ENCODE peak calls at places on chromosomes 5 and 9, in nine cellular contexts. S is fibroblast of pulmonary artery, Q is HCT116, Z is body of pancreas, X is tibial artery, A is foreskin fibroblast, K is dorsolateral prefrontal cortex, B is astrocyte of the spinal cord, D is fibroblast of lung. O is an unnamed sample.

GRCh38 chr9:4301971-4302427 is 2.1 kb upstream of the GLIS3 start:
- DNase-seq in S (peak), Q (no peak), Z (peak), X (peak), A (peak), K (peak), B (peak), D (peak), O (peak)

GRCh38 chr5:9543266-9543925 is 2.5 kb downstream of the SEMA5A start:
- DNase-seq in S (no peak), Q (no peak), Z (no peak), X (no peak), A (peak), K (no peak), B (peak), D (peak), O (peak)

GRCh38 chr5:82396871-82397514 is 118.8 kb upstream of the RPS23 start:
- DNase-seq in S (peak), Q (peak), Z (peak), X (peak), A (peak), K (no peak), B (peak), D (peak), O (peak)

GRCh38 chr5:159912033-159912800 is 4.1 kb upstream of the ADRA1B start:
- DNase-seq in S (peak), Q (no peak), Z (no peak), X (no peak), A (peak), K (no peak), B (peak), D (peak), O (peak)

GRCh38 chr9:78622131-78622530 is 325.2 kb downstream of the PSAT1 start:
- DNase-seq in S (no peak), Q (no peak), Z (no peak), X (no peak), A (no peak), K (no peak), B (peak), D (no peak), O (no peak)

GRCh38 chr5:141149812-141150211 is at the start of gene PCDHB6:
- DNase-seq in S (peak), Q (no peak), Z (no peak), X (no peak), A (no peak), K (no peak), B (no peak), D (no peak), O (peak)

GRCh38 chr5:113606298-113607134 is 93.0 kb downstream of the YTHDC2 start:
- DNase-seq in S (peak), Q (peak), Z (peak), X (peak), A (peak), K (no peak), B (peak), D (peak), O (peak)

GRCh38 chr9:3271581-3271980 is 254.2 kb downstream of the RFX3 start:
- DNase-seq in S (no peak), Q (no peak), Z (no peak), X (no peak), A (no peak), K (no peak), B (no peak), D (no peak), O (no peak)

GRCh38 chr9:16257604-16258003 is 612.9 kb downstream of the BNC2 start:
- DNase-seq in S (peak), Q (no peak), Z (no peak), X (no peak), A (no peak), K (no peak), B (no peak), D (no peak), O (peak)

GRCh38 chr9:94899464-94900221 is 173.1 kb downstream of the AOPEP start:
- DNase-seq in S (no peak), Q (no peak), Z (no peak), X (no peak), A (no peak), K (no peak), B (no peak), D (no peak), O (no peak)

GRCh38 chr5:140690941-140691924 is at the start of the genes HARS1 and HARS2:
- DNase-seq in S (peak), Q (peak), Z (peak), X (peak), A (peak), K (peak), B (peak), D (peak), O (peak)

GRCh38 chr5:105503950-105504349 is 1941.4 kb upstream of the NUDT12 start:
- DNase-seq in S (no peak), Q (no peak), Z (no peak), X (no peak), A (no peak), K (no peak), B (peak), D (peak), O (peak)

GRCh38 chr5:71601222-71602026 is 14.3 kb downstream of the MCCC2 start:
- DNase-seq in S (peak), Q (peak), Z (peak), X (peak), A (peak), K (no peak), B (peak), D (peak), O (peak)

GRCh38 chr5:146345578-146346366 is 7.1 kb downstream of the POU4F3 start:
- DNase-seq in S (no peak), Q (no peak), Z (no peak), X (no peak), A (no peak), K (no peak), B (no peak), D (no peak), O (no peak)

GRCh38 chr9:77543131-77543822 is 104.8 kb downstream of the GNA14 start:
- DNase-seq in S (no peak), Q (no peak), Z (no peak), X (no peak), A (no peak), K (no peak), B (no peak), D (no peak), O (no peak)

GRCh38 chr5:123597018-123597417 is 85.0 kb downstream of the CSNK1G3 start:
- DNase-seq in S (no peak), Q (no peak), Z (no peak), X (no peak), A (no peak), K (no peak), B (no peak), D (no peak), O (no peak)

GRCh38 chr5:56183507-56183906 is 49.6 kb downstream of the ANKRD55 start:
- DNase-seq in S (peak), Q (peak), Z (no peak), X (no peak), A (peak), K (no peak), B (peak), D (peak), O (peak)

GRCh38 chr5:75509956-75510355 is 1.5 kb downstream of the CERT1 start:
- DNase-seq in S (peak), Q (no peak), Z (no peak), X (peak), A (peak), K (no peak), B (peak), D (peak), O (peak)

GRCh38 chr9:137878146-137878941 is 762 bp downstream of the CACNA1B start:
- DNase-seq in S (peak), Q (no peak), Z (peak), X (no peak), A (no peak), K (peak), B (peak), D (peak), O (peak)

DNA sequence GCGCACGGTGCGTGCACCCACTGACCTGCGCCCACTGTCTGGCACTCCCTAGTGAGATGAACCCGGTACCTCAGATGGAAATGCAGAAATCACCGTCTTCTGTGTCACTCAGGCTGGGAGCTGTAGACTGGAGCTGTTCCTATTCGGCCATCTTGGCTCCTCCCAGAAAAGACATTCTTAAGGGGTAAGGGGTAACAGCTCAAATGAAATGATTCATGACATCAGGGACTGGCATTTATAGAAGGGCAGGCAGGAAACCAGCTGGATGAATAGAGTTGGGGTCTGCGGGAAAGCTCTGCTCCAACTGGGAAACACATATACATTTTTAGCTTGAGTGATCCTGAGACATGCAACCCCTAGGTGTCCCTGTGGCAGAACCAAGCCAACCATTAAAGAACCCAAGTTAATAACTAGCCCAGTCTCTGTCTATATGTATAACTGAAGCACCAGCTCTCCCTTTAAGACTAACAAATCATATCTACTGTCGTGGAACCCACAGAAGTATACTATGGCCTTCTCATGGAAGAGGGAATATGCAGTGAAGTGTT is 119.3 kb downstream of the LMNB1 start:
- DNase-seq in S (no peak), Q (no peak), Z (no peak), X (no peak), A (no peak), K (no peak), B (no peak), D (no peak), O (no peak)
- H3K4me3 ChIP-seq in S (no peak), Q (no peak), Z (no peak), X (no peak), A (no peak), K (no peak), B (no peak), D (no peak), O (no peak)

GRCh38 chr5:138654281-138654867 is 79.2 kb upstream of the HSPA9 start:
- DNase-seq in S (peak), Q (no peak), Z (no peak), X (no peak), A (peak), K (no peak), B (peak), D (peak), O (peak)

GRCh38 chr5:138650999-138651766 is 76.0 kb upstream of the HSPA9 start:
- DNase-seq in S (no peak), Q (no peak), Z (no peak), X (no peak), A (no peak), K (no peak), B (no peak), D (no peak), O (no peak)

GRCh38 chr5:138651767-138652117 is 76.5 kb upstream of the HSPA9 start:
- DNase-seq in S (no peak), Q (no peak), Z (no peak), X (no peak), A (no peak), K (no peak), B (no peak), D (no peak), O (no peak)

GRCh38 chr5:138655530-138656245 is 80.5 kb upstream of the HSPA9 start:
- DNase-seq in S (peak), Q (no peak), Z (peak), X (no peak), A (no peak), K (peak), B (no peak), D (no peak), O (no peak)

DNA sequence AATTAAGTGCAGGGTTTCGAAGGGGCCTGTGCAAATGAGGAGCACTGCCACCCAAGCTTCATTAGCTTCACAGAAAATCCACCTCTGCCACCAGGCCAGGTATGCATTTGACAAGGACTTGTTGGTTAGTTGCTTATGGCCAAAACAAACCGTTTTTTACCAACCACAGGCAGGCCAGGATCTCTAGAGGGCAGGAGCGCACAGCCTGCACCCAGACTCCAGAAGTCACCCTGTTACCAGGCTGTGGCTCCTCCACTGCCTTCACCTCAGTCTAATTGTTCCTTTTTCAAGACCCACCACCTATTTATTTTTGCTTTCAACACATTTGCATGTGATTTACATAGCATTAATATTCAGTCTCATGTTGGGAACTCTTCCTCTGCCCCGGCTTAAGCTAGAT is 78.3 kb upstream of the HSPA9 start:
- DNase-seq in S (peak), Q (peak), Z (no peak), X (no peak), A (peak), K (no peak), B (no peak), D (peak), O (peak)
- TF ChIP-seq CTCF in S (peak), Q (peak), Z (peak), X (no peak), A (peak), K (peak), B (peak), D (peak), O (peak)

GRCh38 chr5:174501461-174502069 is 222.8 kb upstream of the MSX2 start:
- DNase-seq in S (peak), Q (no peak), Z (no peak), X (no peak), A (peak), K (no peak), B (no peak), D (peak), O (peak)

GRCh38 chr5:174505621-174506020 is 218.8 kb upstream of the MSX2 start:
- DNase-seq in S (peak), Q (no peak), Z (no peak), X (no peak), A (peak), K (no peak), B (peak), D (peak), O (peak)

GRCh38 chr5:174503461-174504265 is 220.7 kb upstream of the MSX2 start:
- DNase-seq in S (peak), Q (peak), Z (peak), X (no peak), A (peak), K (peak), B (peak), D (peak), O (peak)

GRCh38 chr5:174503086-174503460 is 221.3 kb upstream of the MSX2 start:
- DNase-seq in S (no peak), Q (no peak), Z (no peak), X (no peak), A (no peak), K (no peak), B (no peak), D (no peak), O (no peak)

DNA sequence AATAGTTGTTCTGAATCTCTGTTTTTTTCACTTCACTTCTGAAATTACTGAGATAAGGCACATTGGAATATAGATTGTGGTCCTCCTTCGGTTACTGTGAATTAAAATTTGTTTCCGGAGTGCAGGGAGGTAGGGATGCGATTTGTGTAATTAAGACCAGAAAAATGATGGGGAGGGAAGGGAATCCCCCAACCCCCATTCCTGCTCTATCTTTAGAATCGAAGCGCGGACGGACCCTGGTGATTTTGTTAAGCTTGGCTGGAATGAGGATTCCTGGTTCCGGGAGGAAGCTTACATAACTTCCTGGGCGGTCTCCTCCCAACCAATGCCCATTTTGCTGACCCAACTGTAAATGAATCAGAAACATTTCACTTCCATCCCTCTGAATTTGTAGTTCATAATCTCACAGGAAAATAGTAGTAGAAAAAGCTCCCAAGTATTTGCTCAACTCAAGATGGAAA is 220.1 kb upstream of the MSX2 start:
- DNase-seq in S (peak), Q (no peak), Z (no peak), X (no peak), A (no peak), K (no peak), B (no peak), D (no peak), O (no peak)
- H3K4me3 ChIP-seq in S (peak), Q (peak), Z (no peak), X (no peak), A (no peak), K (peak), B (no peak), D (no peak), O (peak)

GRCh38 chr9:110810251-110810976 is 141.8 kb downstream of the MUSK start:
- DNase-seq in S (no peak), Q (no peak), Z (no peak), X (no peak), A (no peak), K (no peak), B (no peak), D (no peak), O (no peak)
- TF ChIP-seq CTCF in S (no peak), Q (no peak), Z (no peak), X (no peak), A (no peak), K (no peak), B (no peak), D (no peak), O (no peak)

GRCh38 chr9:133957328-133957727 is 34.8 kb downstream of the VAV2 start:
- DNase-seq in S (no peak), Q (no peak), Z (no peak), X (no peak), A (no peak), K (peak), B (no peak), D (no peak), O (no peak)

GRCh38 chr9:133954862-133955529 is 37.1 kb downstream of the VAV2 start:
- DNase-seq in S (no peak), Q (no peak), Z (no peak), X (no peak), A (no peak), K (no peak), B (no peak), D (no peak), O (no peak)

GRCh38 chr9:133955821-133956411 is 36.2 kb downstream of the VAV2 start:
- DNase-seq in S (peak), Q (no peak), Z (no peak), X (no peak), A (peak), K (peak), B (peak), D (peak), O (peak)

GRCh38 chr9:133958756-133959155 is 33.4 kb downstream of the VAV2 start:
- DNase-seq in S (no peak), Q (no peak), Z (no peak), X (no peak), A (no peak), K (no peak), B (no peak), D (no peak), O (no peak)

DNA sequence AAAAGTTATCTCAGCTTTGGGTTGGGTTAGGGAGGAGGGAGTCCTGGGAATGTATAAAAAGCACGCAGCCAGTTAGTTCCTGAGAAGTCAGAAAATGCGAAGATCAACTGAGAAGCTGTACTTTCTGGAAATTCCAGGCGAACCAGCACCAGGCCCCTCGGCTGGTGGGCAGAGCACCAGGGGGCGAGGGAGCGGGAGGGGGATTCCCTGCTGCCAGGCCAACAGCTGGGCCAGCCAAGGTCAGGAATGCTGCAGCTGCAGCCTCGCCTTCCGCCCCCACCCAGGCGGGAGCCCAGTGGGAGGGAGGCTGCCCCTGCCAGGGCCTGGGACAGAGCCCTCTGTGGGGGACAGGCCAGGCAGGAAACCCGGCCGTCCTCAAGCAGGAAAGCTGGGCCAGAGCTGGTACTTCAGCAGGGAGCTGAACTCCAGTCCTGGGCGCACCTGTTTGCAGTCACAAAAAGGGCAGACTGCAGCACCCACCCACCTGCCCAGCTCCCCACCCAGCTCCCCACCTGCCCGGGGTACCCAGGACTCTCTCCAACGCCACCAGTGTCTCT is 35.5 kb downstream of the VAV2 start:
- DNase-seq in S (peak), Q (no peak), Z (peak), X (no peak), A (peak), K (peak), B (peak), D (peak), O (peak)
- H3K4me3 ChIP-seq in S (no peak), Q (no peak), Z (no peak), X (peak), A (no peak), K (no peak), B (no peak), D (peak), O (no peak)

DNA sequence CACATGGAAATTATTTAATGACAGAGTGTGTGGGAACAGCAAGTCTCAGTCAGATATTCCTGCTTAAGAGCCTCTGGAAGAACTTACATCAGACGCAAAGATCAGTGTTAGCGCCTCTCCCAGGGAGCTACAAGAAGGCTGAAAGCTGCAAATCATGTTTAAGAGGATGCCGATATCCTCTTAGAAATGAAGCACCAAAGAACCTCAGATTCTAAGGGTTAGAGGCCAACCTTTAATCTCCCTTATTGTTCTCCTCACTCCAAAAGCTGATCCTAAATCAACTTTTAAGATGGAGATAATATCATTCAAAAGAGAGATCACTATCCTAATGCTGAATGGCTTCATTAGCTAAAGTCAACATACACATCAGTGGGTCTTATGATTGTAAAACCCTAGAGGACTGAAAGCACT is 160.6 kb downstream of the NFIB start:
- DNase-seq in S (peak), Q (no peak), Z (no peak), X (no peak), A (peak), K (no peak), B (no peak), D (peak), O (peak)
- TF ChIP-seq CTCF in S (no peak), Q (no peak), Z (no peak), X (no peak), A (no peak), K (no peak), B (no peak), D (no peak), O (no peak)